ENCODE peak calls at places on chromosomes 13 and 19, in six cellular contexts. H is uterus, D is A549, B is esophagus squamous epithelium, X is breast epithelium, K is fibroblast of lung. L is an unnamed sample. For H3K9me3, the result is how much of the 10 kb centered on the place peaks cover.

GRCh38 chr13:67299072-67299635 is 69.0 kb upstream of the PCDH9 start:
- DNase-seq in X (no peak), H (no peak), B (no peak), D (no peak), K (peak), L (peak)

GRCh38 chr13:40024962-40025714 is 369.7 kb downstream of the COG6 start:
- DNase-seq in X (no peak), H (no peak), D (no peak), B (no peak), K (no peak), L (no peak)

GRCh38 chr13:45280751-45281634 is 60.0 kb downstream of the TPT1 start:
- DNase-seq in K (peak), B (no peak), H (peak), D (peak), X (peak), L (peak)

GRCh38 chr13:98089246-98089645 is 53.6 kb upstream of the FARP1 start:
- DNase-seq in X (no peak), K (peak), B (no peak), D (no peak), H (no peak), L (no peak)

GRCh38 chr19:28868836-28869235 is 344.1 kb downstream of the UQCRFS1 start:
- DNase-seq in K (no peak), D (no peak), H (no peak), B (no peak), X (no peak), L (no peak)

GRCh38 chr13:28429096-28429495 is 65.8 kb downstream of the FLT1 start:
- DNase-seq in X (no peak), H (no peak), B (no peak), D (no peak), K (no peak), L (no peak)

GRCh38 chr13:93201992-93202558 is 24.5 kb upstream of the GPC6 start:
- DNase-seq in D (no peak), K (no peak), B (no peak), H (no peak), X (no peak), L (no peak)

GRCh38 chr13:19864018-19864338 is 529 bp upstream of the ZMYM5 start:
- DNase-seq in K (peak), X (no peak), D (no peak), H (peak), B (peak), L (no peak)

GRCh38 chr19:14475251-14476073 is at the start of gene PTGER1:
- DNase-seq in B (no peak), K (peak), X (no peak), H (no peak), D (no peak), L (no peak)

GRCh38 chr13:106534844-106535551 is 464 bp downstream of the EFNB2 start:
- DNase-seq in H (no peak), D (peak), B (no peak), X (no peak), K (peak), L (no peak)

GRCh38 chr19:42075616-42076374 is at the start of gene ZNF574:
- DNase-seq in X (peak), B (peak), K (peak), H (peak), D (peak), L (peak)
- H3K4me3 ChIP-seq in X (peak), B (peak), K (peak), H (peak), D (peak), L (peak)

GRCh38 chr13:32720026-32720425 is 133.8 kb downstream of the PDS5B start:
- DNase-seq in H (no peak), K (no peak), D (no peak), X (no peak), B (no peak), L (no peak)
- H3K9me3 ChIP-seq in H (under half), K (under half), D (under half), X (under half), B (under half), L (under half)

DNA sequence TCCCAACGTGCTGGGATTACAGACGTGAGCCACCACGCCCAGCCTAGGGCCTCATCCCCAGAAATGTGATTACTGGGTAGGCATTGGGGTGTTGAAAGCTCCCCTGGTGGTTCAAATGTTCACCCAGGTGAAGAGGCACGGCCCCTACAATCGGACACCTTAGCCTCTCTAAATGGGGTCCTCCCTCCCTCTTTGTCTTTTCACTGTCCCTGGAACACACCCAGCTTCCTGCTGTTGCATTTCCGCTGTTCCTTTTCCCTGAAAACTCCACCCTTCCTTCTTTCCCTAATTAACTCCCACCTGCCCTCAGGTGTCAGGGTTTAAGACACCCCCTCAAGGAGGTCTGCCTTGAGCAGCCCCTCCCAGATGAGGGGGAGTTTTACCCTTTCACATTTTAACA is 3.6 kb upstream of the PRODH2 start:
- DNase-seq in X (no peak), D (no peak), K (no peak), H (no peak), B (no peak), L (no peak)
- TF ChIP-seq CTCF in X (no peak), D (no peak), K (no peak), H (no peak), B (no peak), L (no peak)

GRCh38 chr13:54357284-54357933 is 1328.8 kb downstream of the OLFM4 start:
- DNase-seq in B (no peak), H (no peak), X (no peak), K (no peak), D (no peak), L (no peak)
- H3K4me3 ChIP-seq in B (no peak), H (no peak), X (no peak), K (no peak), D (no peak), L (no peak)

GRCh38 chr19:9498183-9498902 is at the start of gene ZNF560:
- DNase-seq in D (no peak), K (peak), H (no peak), X (no peak), B (no peak), L (no peak)

GRCh38 chr19:9500796-9501195 is 2.4 kb upstream of the ZNF560 start:
- DNase-seq in H (no peak), B (no peak), X (no peak), K (no peak), D (no peak), L (no peak)
- H3K9me3 ChIP-seq in H (under half), B (under half), X (half or more), K (under half), D (under half), L (under half)

L was measured in AG04450.